ENCODE peak calls at places on chromosomes 12 and 14, in five cellular contexts. One of them, this sample, is unnamed.
A peak's percentile ranks its signal among the peaks of the same experiment; 100 is the strongest.

GRCh38 chr12:122947352-122947792 is 18.9 kb downstream of the ABCB9 start:
- DNase-seq in HepG2: no peak
- DNase-seq in endothelial cell of umbilical vein: peak; percentile 15
- DNase-seq in H1: no peak
- DNase-seq in K562: no peak
- DNase-seq in this sample: no peak

GRCh38 chr12:29389295-29389919 is 8.4 kb upstream of the ERGIC2 start:
- DNase-seq in HepG2: no peak
- DNase-seq in endothelial cell of umbilical vein: no peak
- DNase-seq in H1: no peak
- DNase-seq in K562: no peak
- DNase-seq in this sample: no peak

GRCh38 chr12:48832321-48833060 is 14.2 kb downstream of the CACNB3 start:
- DNase-seq in HepG2: no peak
- DNase-seq in endothelial cell of umbilical vein: no peak
- DNase-seq in H1: no peak
- DNase-seq in K562: peak; percentile 51
- DNase-seq in this sample: no peak

GRCh38 chr14:69152181-69152943 is 557 bp downstream of the DCAF5 start:
- DNase-seq in HepG2: peak; percentile 20
- DNase-seq in endothelial cell of umbilical vein: peak; percentile 40
- DNase-seq in H1: no peak
- DNase-seq in K562: peak; percentile 58
- DNase-seq in this sample: peak; percentile 32

GRCh38 chr12:64621257-64621942 is 11.1 kb downstream of the RASSF3 start:
- DNase-seq in HepG2: no peak
- DNase-seq in endothelial cell of umbilical vein: peak; percentile 25
- DNase-seq in H1: no peak
- DNase-seq in K562: no peak
- DNase-seq in this sample: no peak

GRCh38 chr12:68352067-68352466 is 19.9 kb upstream of the MDM1 start:
- DNase-seq in HepG2: no peak
- DNase-seq in endothelial cell of umbilical vein: peak; percentile 58
- DNase-seq in H1: no peak
- DNase-seq in K562: no peak
- DNase-seq in this sample: no peak

GRCh38 chr12:49585477-49586445 is 17.8 kb upstream of the MCRS1 start:
- DNase-seq in HepG2: no peak
- DNase-seq in endothelial cell of umbilical vein: no peak
- DNase-seq in H1: no peak
- DNase-seq in K562: no peak
- DNase-seq in this sample: no peak

GRCh38 chr14:56310643-56311042 is 192.4 kb downstream of the PELI2 start:
- DNase-seq in HepG2: no peak
- DNase-seq in endothelial cell of umbilical vein: peak; percentile 27
- DNase-seq in H1: no peak
- DNase-seq in K562: no peak
- DNase-seq in this sample: no peak

GRCh38 chr12:28568083-28568482 is 377.8 kb downstream of the CCDC91 start:
- DNase-seq in HepG2: no peak
- DNase-seq in endothelial cell of umbilical vein: no peak
- DNase-seq in H1: no peak
- DNase-seq in K562: no peak
- DNase-seq in this sample: peak; percentile 6

GRCh38 chr12:45878630-45879255 is 111.6 kb downstream of the SCAF11 start:
- DNase-seq in HepG2: no peak
- DNase-seq in endothelial cell of umbilical vein: peak; percentile 56
- DNase-seq in H1: no peak
- DNase-seq in K562: no peak
- DNase-seq in this sample: no peak

GRCh38 chr12:110038741-110039084 is 9.6 kb downstream of the C12orf76 start:
- DNase-seq in HepG2: no peak
- DNase-seq in endothelial cell of umbilical vein: no peak
- DNase-seq in H1: no peak
- DNase-seq in K562: no peak
- DNase-seq in this sample: no peak

GRCh38 chr14:74257078-74257987 is 18.1 kb downstream of the VSX2 start:
- DNase-seq in HepG2: no peak
- DNase-seq in endothelial cell of umbilical vein: peak; percentile 21
- DNase-seq in H1: no peak
- DNase-seq in K562: peak; percentile 81
- DNase-seq in this sample: peak; percentile 30

GRCh38 chr12:131564843-131565242 is 146.0 kb upstream of the SFSWAP start:
- DNase-seq in HepG2: no peak
- DNase-seq in endothelial cell of umbilical vein: no peak
- DNase-seq in H1: no peak
- DNase-seq in K562: no peak
- DNase-seq in this sample: no peak

GRCh38 chr12:6444704-6445688 is at the start of gene CD27:
- DNase-seq in HepG2: no peak
- DNase-seq in endothelial cell of umbilical vein: no peak
- DNase-seq in H1: no peak
- DNase-seq in K562: no peak
- DNase-seq in this sample: no peak

GRCh38 chr12:92695056-92695455 is 7.7 kb upstream of the PLEKHG7 start:
- DNase-seq in HepG2: no peak
- DNase-seq in endothelial cell of umbilical vein: no peak
- DNase-seq in H1: no peak
- DNase-seq in K562: no peak
- DNase-seq in this sample: no peak

GRCh38 chr12:92698466-92698865 is 4.3 kb upstream of the PLEKHG7 start:
- DNase-seq in HepG2: no peak
- DNase-seq in endothelial cell of umbilical vein: no peak
- DNase-seq in H1: no peak
- DNase-seq in K562: no peak
- DNase-seq in this sample: no peak

GRCh38 chr12:92695577-92695976 is 7.2 kb upstream of the PLEKHG7 start:
- DNase-seq in HepG2: no peak
- DNase-seq in endothelial cell of umbilical vein: no peak
- DNase-seq in H1: no peak
- DNase-seq in K562: no peak
- DNase-seq in this sample: no peak

GRCh38 chr12:92701441-92701840 is 1.3 kb upstream of the PLEKHG7 start:
- DNase-seq in HepG2: no peak
- DNase-seq in endothelial cell of umbilical vein: no peak
- DNase-seq in H1: no peak
- DNase-seq in K562: no peak
- DNase-seq in this sample: no peak

GRCh38 chr12:92696240-92696639 is 6.5 kb upstream of the PLEKHG7 start:
- DNase-seq in HepG2: no peak
- DNase-seq in endothelial cell of umbilical vein: peak; percentile 59
- DNase-seq in H1: no peak
- DNase-seq in K562: no peak
- DNase-seq in this sample: no peak
- TF ChIP-seq JUN in HepG2: no peak
- TF ChIP-seq JUN in endothelial cell of umbilical vein: no peak
- TF ChIP-seq JUN in H1: no peak
- TF ChIP-seq JUN in K562: no peak
- TF ChIP-seq JUN in this sample: no peak

GRCh38 chr12:70925542-70925941 is 5.0 kb upstream of the PTPRR start:
- DNase-seq in HepG2: no peak
- DNase-seq in endothelial cell of umbilical vein: no peak
- DNase-seq in H1: no peak
- DNase-seq in K562: no peak
- DNase-seq in this sample: no peak
- H3K4me1 ChIP-seq in HepG2: no peaks in the 10 kb centered on the region
- H3K4me1 ChIP-seq in endothelial cell of umbilical vein: no peaks in the 10 kb centered on the region
- H3K4me1 ChIP-seq in H1: no peaks in the 10 kb centered on the region
- H3K4me1 ChIP-seq in K562: no peaks in the 10 kb centered on the region
- H3K4me1 ChIP-seq in this sample: no peaks in the 10 kb centered on the region

GRCh38 chr14:58566979-58567378 is 70.8 kb upstream of the DACT1 start:
- DNase-seq in HepG2: no peak
- DNase-seq in endothelial cell of umbilical vein: no peak
- DNase-seq in H1: no peak
- DNase-seq in K562: no peak
- DNase-seq in this sample: no peak

GRCh38 chr14:58572092-58572853 is 65.5 kb upstream of the DACT1 start:
- DNase-seq in HepG2: peak; percentile 4
- DNase-seq in endothelial cell of umbilical vein: no peak
- DNase-seq in H1: no peak
- DNase-seq in K562: no peak
- DNase-seq in this sample: peak; percentile 13

GRCh38 chr14:58574623-58575022 is 63.1 kb upstream of the DACT1 start:
- DNase-seq in HepG2: no peak
- DNase-seq in endothelial cell of umbilical vein: no peak
- DNase-seq in H1: no peak
- DNase-seq in K562: no peak
- DNase-seq in this sample: peak; percentile 7

GRCh38 chr14:58565834-58566233 is 71.9 kb upstream of the DACT1 start:
- DNase-seq in HepG2: no peak
- DNase-seq in endothelial cell of umbilical vein: no peak
- DNase-seq in H1: no peak
- DNase-seq in K562: peak; percentile 21
- DNase-seq in this sample: no peak

DNA sequence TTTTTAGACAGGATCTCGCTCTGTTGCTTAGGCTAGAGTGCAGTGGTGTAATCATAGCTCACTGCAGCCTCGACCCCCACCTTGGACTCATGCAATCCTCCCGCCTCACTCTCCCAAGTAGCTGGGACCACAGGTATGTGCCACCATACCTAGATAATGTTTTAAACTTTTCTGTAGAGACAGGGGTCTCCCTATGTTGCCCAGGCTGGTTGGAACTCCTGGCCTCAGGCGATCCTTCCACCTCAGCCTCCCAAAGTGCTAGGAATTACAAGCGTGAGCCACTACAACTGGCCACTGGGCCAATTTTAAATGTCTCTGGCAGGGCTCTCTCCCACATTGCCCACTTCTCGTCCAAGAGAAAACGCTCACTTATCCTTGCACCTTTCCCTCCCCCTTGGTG is 66.5 kb upstream of the DACT1 start:
- DNase-seq in HepG2: no peak
- DNase-seq in endothelial cell of umbilical vein: no peak
- DNase-seq in H1: no peak
- DNase-seq in K562: no peak
- DNase-seq in this sample: no peak
- TF ChIP-seq JUN in HepG2: no peak
- TF ChIP-seq JUN in endothelial cell of umbilical vein: no peak
- TF ChIP-seq JUN in H1: no peak
- TF ChIP-seq JUN in K562: no peak
- TF ChIP-seq JUN in this sample: no peak

DNA sequence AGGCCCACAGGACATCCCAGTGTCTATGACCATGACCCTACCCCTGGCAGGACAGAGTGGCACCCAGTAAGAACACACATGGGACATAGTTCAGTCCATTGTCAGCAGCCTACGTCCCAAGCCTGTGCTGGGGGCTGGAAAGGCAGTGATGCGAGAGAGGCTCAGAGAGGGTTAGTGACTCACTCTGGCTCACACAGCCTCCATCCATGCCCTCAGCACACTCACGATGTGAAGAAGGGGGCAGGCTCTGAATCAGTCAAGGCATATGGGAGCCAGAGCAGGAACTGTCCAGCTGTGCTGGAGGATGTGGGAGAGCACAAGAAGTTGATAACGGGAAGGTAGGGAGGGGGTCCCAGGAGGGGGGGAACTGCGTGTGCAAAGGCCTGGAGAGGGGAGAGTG is 77.5 kb downstream of the LGMN start:
- DNase-seq in HepG2: no peak
- DNase-seq in endothelial cell of umbilical vein: no peak
- DNase-seq in H1: no peak
- DNase-seq in K562: no peak
- DNase-seq in this sample: no peak
- H3K4me1 ChIP-seq in HepG2: no peaks in the 10 kb centered on the region
- H3K4me1 ChIP-seq in endothelial cell of umbilical vein: no peaks in the 10 kb centered on the region
- H3K4me1 ChIP-seq in H1: peaks cover 2% of the 10 kb centered on the region
- H3K4me1 ChIP-seq in K562: no peaks in the 10 kb centered on the region
- H3K4me1 ChIP-seq in this sample: peaks cover 6% of the 10 kb centered on the region

DNA sequence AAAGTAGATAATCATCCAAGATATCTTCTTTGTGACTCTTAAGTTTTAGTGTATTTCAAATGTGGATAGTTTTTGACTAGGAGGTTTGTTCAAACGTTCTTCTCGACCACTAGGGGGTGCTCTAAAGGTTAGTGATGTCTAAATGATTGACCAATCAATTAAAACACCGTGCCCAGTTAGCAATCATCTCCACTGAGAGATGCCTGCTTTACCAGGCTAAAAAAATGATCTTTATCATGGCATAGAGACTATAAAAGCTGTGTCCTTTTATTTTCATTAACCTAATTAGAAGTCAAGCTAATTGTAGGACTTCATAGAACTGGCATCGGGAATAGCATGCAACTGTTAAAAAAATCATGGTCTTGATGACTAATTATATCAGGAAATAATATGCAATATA is 153.9 kb downstream of the PRKCH start:
- DNase-seq in HepG2: peak; percentile 67
- DNase-seq in endothelial cell of umbilical vein: peak; percentile 74
- DNase-seq in H1: no peak
- DNase-seq in K562: peak; percentile 44
- DNase-seq in this sample: peak; percentile 80
- TF ChIP-seq JUN in HepG2: no peak
- TF ChIP-seq JUN in endothelial cell of umbilical vein: no peak
- TF ChIP-seq JUN in H1: no peak
- TF ChIP-seq JUN in K562: no peak
- TF ChIP-seq JUN in this sample: no peak

GRCh38 chr12:53233671-53234091 is 1.7 kb upstream of the RARG start:
- DNase-seq in HepG2: no peak
- DNase-seq in endothelial cell of umbilical vein: no peak
- DNase-seq in H1: no peak
- DNase-seq in K562: no peak
- DNase-seq in this sample: no peak
- H3K4me1 ChIP-seq in HepG2: peaks cover 38% of the 10 kb centered on the region
- H3K4me1 ChIP-seq in endothelial cell of umbilical vein: no peaks in the 10 kb centered on the region
- H3K4me1 ChIP-seq in H1: peaks cover 62% of the 10 kb centered on the region
- H3K4me1 ChIP-seq in K562: peaks cover 28% of the 10 kb centered on the region
- H3K4me1 ChIP-seq in this sample: peaks cover 36% of the 10 kb centered on the region

GRCh38 chr12:2904260-2904659 is 13.6 kb downstream of the TULP3 start:
- DNase-seq in HepG2: no peak
- DNase-seq in endothelial cell of umbilical vein: no peak
- DNase-seq in H1: no peak
- DNase-seq in K562: no peak
- DNase-seq in this sample: no peak

GRCh38 chr12:2897418-2897817 is 6.7 kb downstream of the TULP3 start:
- DNase-seq in HepG2: no peak
- DNase-seq in endothelial cell of umbilical vein: no peak
- DNase-seq in H1: no peak
- DNase-seq in K562: no peak
- DNase-seq in this sample: no peak

GRCh38 chr12:2900642-2901041 is 10.0 kb downstream of the TULP3 start:
- DNase-seq in HepG2: no peak
- DNase-seq in endothelial cell of umbilical vein: no peak
- DNase-seq in H1: no peak
- DNase-seq in K562: no peak
- DNase-seq in this sample: no peak

GRCh38 chr12:2902287-2902880 is 11.7 kb downstream of the TULP3 start:
- DNase-seq in HepG2: no peak
- DNase-seq in endothelial cell of umbilical vein: peak; percentile 48
- DNase-seq in H1: no peak
- DNase-seq in K562: no peak
- DNase-seq in this sample: no peak
- TF ChIP-seq JUN in HepG2: no peak
- TF ChIP-seq JUN in endothelial cell of umbilical vein: no peak
- TF ChIP-seq JUN in H1: no peak
- TF ChIP-seq JUN in K562: no peak
- TF ChIP-seq JUN in this sample: no peak

GRCh38 chr14:92916201-92916600 is 6.7 kb upstream of the CHGA start:
- DNase-seq in HepG2: no peak
- DNase-seq in endothelial cell of umbilical vein: no peak
- DNase-seq in H1: no peak
- DNase-seq in K562: no peak
- DNase-seq in this sample: no peak
- H3K4me1 ChIP-seq in HepG2: no peaks in the 10 kb centered on the region
- H3K4me1 ChIP-seq in endothelial cell of umbilical vein: no peaks in the 10 kb centered on the region
- H3K4me1 ChIP-seq in H1: no peaks in the 10 kb centered on the region
- H3K4me1 ChIP-seq in K562: no peaks in the 10 kb centered on the region
- H3K4me1 ChIP-seq in this sample: no peaks in the 10 kb centered on the region

GRCh38 chr14:99118046-99118721 is 153.8 kb downstream of the BCL11B start:
- DNase-seq in HepG2: no peak
- DNase-seq in endothelial cell of umbilical vein: no peak
- DNase-seq in H1: no peak
- DNase-seq in K562: no peak
- DNase-seq in this sample: no peak
- TF ChIP-seq JUN in HepG2: no peak
- TF ChIP-seq JUN in endothelial cell of umbilical vein: no peak
- TF ChIP-seq JUN in H1: no peak
- TF ChIP-seq JUN in K562: no peak
- TF ChIP-seq JUN in this sample: no peak

This sample was measured in A549.